ENCODE peak calls at places on chromosomes 1 and 21, in five cellular contexts. One of them, this sample, is unnamed.

GRCh38 chr1:209617047-209617673 is 33.6 kb downstream of the CAMK1G start:
- DNase-seq in IMR-90: no peak
- DNase-seq in T-cell: no peak
- DNase-seq in NCI-H1694: no peak
- DNase-seq in GM04503: no peak
- DNase-seq in this sample: no peak

GRCh38 chr1:116533425-116533820 is 37.4 kb downstream of the CD58 start:
- DNase-seq in IMR-90: no peak
- DNase-seq in T-cell: no peak
- DNase-seq in NCI-H1694: no peak
- DNase-seq in GM04503: no peak
- DNase-seq in this sample: no peak

GRCh38 chr1:162550925-162551324 is 10.6 kb upstream of the UAP1 start:
- DNase-seq in IMR-90: no peak
- DNase-seq in T-cell: no peak
- DNase-seq in NCI-H1694: no peak
- DNase-seq in GM04503: no peak
- DNase-seq in this sample: no peak

GRCh38 chr21:40049031-40049958 is 182.1 kb downstream of the PCP4 start:
- DNase-seq in IMR-90: peak
- DNase-seq in T-cell: no peak
- DNase-seq in NCI-H1694: no peak
- DNase-seq in GM04503: no peak
- DNase-seq in this sample: peak

GRCh38 chr1:204712718-204713430 is 27.3 kb upstream of the LRRN2 start:
- DNase-seq in IMR-90: no peak
- DNase-seq in T-cell: no peak
- DNase-seq in NCI-H1694: no peak
- DNase-seq in GM04503: no peak
- DNase-seq in this sample: no peak

GRCh38 chr1:186745531-186746146 is 65.4 kb upstream of the PTGS2 start:
- DNase-seq in IMR-90: no peak
- DNase-seq in T-cell: no peak
- DNase-seq in NCI-H1694: no peak
- DNase-seq in GM04503: no peak
- DNase-seq in this sample: no peak

GRCh38 chr1:145885738-145886287 is at the start of gene ANKRD35:
- DNase-seq in IMR-90: peak
- DNase-seq in T-cell: peak
- DNase-seq in NCI-H1694: peak
- DNase-seq in GM04503: no peak
- DNase-seq in this sample: peak

GRCh38 chr1:64983110-64983509 is 16.8 kb upstream of the JAK1 start:
- DNase-seq in IMR-90: peak
- DNase-seq in T-cell: no peak
- DNase-seq in NCI-H1694: no peak
- DNase-seq in GM04503: no peak
- DNase-seq in this sample: peak

GRCh38 chr21:43981871-43982210 is 30.3 kb upstream of the TRAPPC10 start:
- DNase-seq in IMR-90: no peak
- DNase-seq in T-cell: no peak
- DNase-seq in NCI-H1694: no peak
- DNase-seq in GM04503: no peak
- DNase-seq in this sample: no peak

GRCh38 chr1:87853576-87854351 is 525.1 kb downstream of the LMO4 start:
- DNase-seq in IMR-90: peak
- DNase-seq in T-cell: no peak
- DNase-seq in NCI-H1694: no peak
- DNase-seq in GM04503: no peak
- DNase-seq in this sample: no peak

GRCh38 chr1:151838491-151839412 is 868 bp downstream of the C2CD4D start:
- DNase-seq in IMR-90: no peak
- DNase-seq in T-cell: no peak
- DNase-seq in NCI-H1694: no peak
- DNase-seq in GM04503: no peak
- DNase-seq in this sample: no peak

GRCh38 chr1:54284781-54285563 is 85.0 kb downstream of the MRPL37 start:
- DNase-seq in IMR-90: no peak
- DNase-seq in T-cell: peak
- DNase-seq in NCI-H1694: no peak
- DNase-seq in GM04503: no peak
- DNase-seq in this sample: no peak

GRCh38 chr1:110258734-110259133 is 48.6 kb downstream of the KCNC4 start:
- DNase-seq in IMR-90: peak
- DNase-seq in T-cell: no peak
- DNase-seq in NCI-H1694: peak
- DNase-seq in GM04503: no peak
- DNase-seq in this sample: no peak

GRCh38 chr1:203276916-203277535 is 28.3 kb upstream of the BTG2 start:
- DNase-seq in IMR-90: no peak
- DNase-seq in T-cell: no peak
- DNase-seq in NCI-H1694: no peak
- DNase-seq in GM04503: no peak
- DNase-seq in this sample: no peak

GRCh38 chr1:109846846-109847245 is 63.8 kb upstream of the CSF1 start:
- DNase-seq in IMR-90: no peak
- DNase-seq in T-cell: no peak
- DNase-seq in NCI-H1694: no peak
- DNase-seq in GM04503: no peak
- DNase-seq in this sample: peak

GRCh38 chr1:6281511-6282402 is 20.9 kb upstream of the GPR153 start:
- DNase-seq in IMR-90: no peak
- DNase-seq in T-cell: no peak
- DNase-seq in NCI-H1694: no peak
- DNase-seq in GM04503: no peak
- DNase-seq in this sample: no peak

GRCh38 chr1:227902641-227902990 is 45.1 kb downstream of the WNT9A start:
- DNase-seq in IMR-90: no peak
- DNase-seq in T-cell: no peak
- DNase-seq in NCI-H1694: no peak
- DNase-seq in GM04503: no peak
- DNase-seq in this sample: no peak

GRCh38 chr1:47181095-47181954 is 8.5 kb downstream of the PDZK1IP1 start:
- DNase-seq in IMR-90: no peak
- DNase-seq in T-cell: no peak
- DNase-seq in NCI-H1694: no peak
- DNase-seq in GM04503: no peak
- DNase-seq in this sample: no peak

This sample was measured in trophoblast cell.